ENCODE peak calls at places on chromosome 4, in four cellular contexts. One of them, this sample, is unnamed.

GRCh38 chr4:107182347-107182746 is 146.2 kb upstream of the DKK2 start:
- DNase-seq in RCC 7860: no peak
- DNase-seq in stimulated activated CD4-positive, alpha-beta T cell treated with anti-CD3 and anti-CD28 coated beads, TNF-alpha, amount 100 ng/mL, for 48 hours: no peak
- DNase-seq in CD8-positive, alpha-beta T cell: no peak
- DNase-seq in this sample: no peak

GRCh38 chr4:83170952-83171399 is 56.4 kb upstream of the PLAC8 start:
- DNase-seq in CD8-positive, alpha-beta T cell: no peak
- DNase-seq in stimulated activated CD4-positive, alpha-beta T cell treated with anti-CD3 and anti-CD28 coated beads, TNF-alpha, amount 100 ng/mL, for 48 hours: no peak
- DNase-seq in RCC 7860: no peak
- DNase-seq in this sample: no peak

GRCh38 chr4:173273956-173274355 is 60.2 kb downstream of the HMGB2 start:
- DNase-seq in stimulated activated CD4-positive, alpha-beta T cell treated with anti-CD3 and anti-CD28 coated beads, TNF-alpha, amount 100 ng/mL, for 48 hours: no peak
- DNase-seq in CD8-positive, alpha-beta T cell: no peak
- DNase-seq in RCC 7860: no peak
- DNase-seq in this sample: no peak

GRCh38 chr4:159541143-159541542 is 438.3 kb downstream of the RAPGEF2 start:
- DNase-seq in CD8-positive, alpha-beta T cell: no peak
- DNase-seq in stimulated activated CD4-positive, alpha-beta T cell treated with anti-CD3 and anti-CD28 coated beads, TNF-alpha, amount 100 ng/mL, for 48 hours: no peak
- DNase-seq in RCC 7860: no peak
- DNase-seq in this sample: no peak

GRCh38 chr4:177554966-177555574 is 112.8 kb upstream of the AGA start:
- DNase-seq in stimulated activated CD4-positive, alpha-beta T cell treated with anti-CD3 and anti-CD28 coated beads, TNF-alpha, amount 100 ng/mL, for 48 hours: no peak
- DNase-seq in RCC 7860: no peak
- DNase-seq in CD8-positive, alpha-beta T cell: no peak
- DNase-seq in this sample: no peak

GRCh38 chr4:55396305-55397023 is 707 bp downstream of the TMEM165 start:
- DNase-seq in stimulated activated CD4-positive, alpha-beta T cell treated with anti-CD3 and anti-CD28 coated beads, TNF-alpha, amount 100 ng/mL, for 48 hours: peak; percentile 36
- DNase-seq in RCC 7860: no peak
- DNase-seq in CD8-positive, alpha-beta T cell: peak; percentile 5
- DNase-seq in this sample: no peak

GRCh38 chr4:103948244-103949018 is 228.6 kb upstream of the TACR3 start:
- DNase-seq in RCC 7860: no peak
- DNase-seq in stimulated activated CD4-positive, alpha-beta T cell treated with anti-CD3 and anti-CD28 coated beads, TNF-alpha, amount 100 ng/mL, for 48 hours: no peak
- DNase-seq in CD8-positive, alpha-beta T cell: no peak
- DNase-seq in this sample: no peak

GRCh38 chr4:70838400-70838971 is 1.2 kb downstream of the GRSF1 start:
- DNase-seq in CD8-positive, alpha-beta T cell: no peak
- DNase-seq in RCC 7860: no peak
- DNase-seq in stimulated activated CD4-positive, alpha-beta T cell treated with anti-CD3 and anti-CD28 coated beads, TNF-alpha, amount 100 ng/mL, for 48 hours: no peak
- DNase-seq in this sample: no peak

GRCh38 chr4:153260553-153261306 is 56.5 kb downstream of the TRIM2 start:
- DNase-seq in RCC 7860: no peak
- DNase-seq in stimulated activated CD4-positive, alpha-beta T cell treated with anti-CD3 and anti-CD28 coated beads, TNF-alpha, amount 100 ng/mL, for 48 hours: no peak
- DNase-seq in CD8-positive, alpha-beta T cell: no peak
- DNase-seq in this sample: no peak

GRCh38 chr4:87465739-87466366 is 43.5 kb downstream of the NUDT9 start:
- DNase-seq in CD8-positive, alpha-beta T cell: no peak
- DNase-seq in RCC 7860: peak; percentile 36
- DNase-seq in stimulated activated CD4-positive, alpha-beta T cell treated with anti-CD3 and anti-CD28 coated beads, TNF-alpha, amount 100 ng/mL, for 48 hours: no peak
- DNase-seq in this sample: peak; percentile 5

GRCh38 chr4:106316773-106317409 is 541 bp downstream of the AIMP1 start:
- DNase-seq in CD8-positive, alpha-beta T cell: no peak
- DNase-seq in RCC 7860: no peak
- DNase-seq in stimulated activated CD4-positive, alpha-beta T cell treated with anti-CD3 and anti-CD28 coated beads, TNF-alpha, amount 100 ng/mL, for 48 hours: no peak
- DNase-seq in this sample: no peak

GRCh38 chr4:87497141-87497540 is 32.0 kb downstream of the SPARCL1 start:
- DNase-seq in stimulated activated CD4-positive, alpha-beta T cell treated with anti-CD3 and anti-CD28 coated beads, TNF-alpha, amount 100 ng/mL, for 48 hours: no peak
- DNase-seq in RCC 7860: no peak
- DNase-seq in CD8-positive, alpha-beta T cell: no peak
- DNase-seq in this sample: no peak

GRCh38 chr4:7306986-7307385 is 114.6 kb downstream of the SORCS2 start:
- DNase-seq in CD8-positive, alpha-beta T cell: no peak
- DNase-seq in stimulated activated CD4-positive, alpha-beta T cell treated with anti-CD3 and anti-CD28 coated beads, TNF-alpha, amount 100 ng/mL, for 48 hours: no peak
- DNase-seq in RCC 7860: no peak
- DNase-seq in this sample: no peak

GRCh38 chr4:24657768-24658617 is 73.6 kb upstream of the DHX15 start:
- DNase-seq in CD8-positive, alpha-beta T cell: no peak
- DNase-seq in RCC 7860: peak; percentile 99
- DNase-seq in stimulated activated CD4-positive, alpha-beta T cell treated with anti-CD3 and anti-CD28 coated beads, TNF-alpha, amount 100 ng/mL, for 48 hours: no peak
- DNase-seq in this sample: peak; percentile 44

GRCh38 chr4:25030283-25031076 is at the start of gene LGI2:
- DNase-seq in stimulated activated CD4-positive, alpha-beta T cell treated with anti-CD3 and anti-CD28 coated beads, TNF-alpha, amount 100 ng/mL, for 48 hours: no peak
- DNase-seq in CD8-positive, alpha-beta T cell: no peak
- DNase-seq in RCC 7860: no peak
- DNase-seq in this sample: no peak

GRCh38 chr4:69881173-69881773 is 21.3 kb upstream of the SULT1E1 start:
- DNase-seq in RCC 7860: peak; percentile 29
- DNase-seq in stimulated activated CD4-positive, alpha-beta T cell treated with anti-CD3 and anti-CD28 coated beads, TNF-alpha, amount 100 ng/mL, for 48 hours: peak; percentile 4
- DNase-seq in CD8-positive, alpha-beta T cell: no peak
- DNase-seq in this sample: no peak

GRCh38 chr4:148265627-148266026 is 176.6 kb downstream of the NR3C2 start:
- DNase-seq in RCC 7860: no peak
- DNase-seq in CD8-positive, alpha-beta T cell: no peak
- DNase-seq in stimulated activated CD4-positive, alpha-beta T cell treated with anti-CD3 and anti-CD28 coated beads, TNF-alpha, amount 100 ng/mL, for 48 hours: no peak
- DNase-seq in this sample: no peak

GRCh38 chr4:57037982-57038604 is 59.4 kb downstream of the POLR2B start:
- DNase-seq in stimulated activated CD4-positive, alpha-beta T cell treated with anti-CD3 and anti-CD28 coated beads, TNF-alpha, amount 100 ng/mL, for 48 hours: peak; percentile 15
- DNase-seq in CD8-positive, alpha-beta T cell: no peak
- DNase-seq in RCC 7860: peak; percentile 24
- DNase-seq in this sample: no peak

GRCh38 chr4:55080174-55080865 is 45.1 kb downstream of the KDR start:
- DNase-seq in RCC 7860: peak; percentile 35
- DNase-seq in stimulated activated CD4-positive, alpha-beta T cell treated with anti-CD3 and anti-CD28 coated beads, TNF-alpha, amount 100 ng/mL, for 48 hours: no peak
- DNase-seq in CD8-positive, alpha-beta T cell: no peak
- DNase-seq in this sample: no peak

GRCh38 chr4:186487726-186488125 is 67.6 kb downstream of the MTNR1A start:
- DNase-seq in RCC 7860: no peak
- DNase-seq in CD8-positive, alpha-beta T cell: no peak
- DNase-seq in stimulated activated CD4-positive, alpha-beta T cell treated with anti-CD3 and anti-CD28 coated beads, TNF-alpha, amount 100 ng/mL, for 48 hours: no peak
- DNase-seq in this sample: no peak

This sample was measured in NCI-H187 treated with DMSO at 0.1 percent for 48 hours.